ENCODE peak calls at places on chromosome 3, in six cellular contexts. B, C, X, T, J and O are unnamed samples.

GRCh38 chr3:133896002-133896761 is 500 bp upstream of the RAB6B start:
- DNase-seq in B (no peak), C (no peak), X (no peak), T (no peak), J (no peak), O (peak; percentile 35)

GRCh38 chr3:31288641-31289100 is 244.1 kb upstream of the STT3B start:
- DNase-seq in B (peak; percentile 97), C (no peak), X (no peak), T (no peak), J (peak; percentile 86), O (peak; percentile 29)

GRCh38 chr3:59818033-59818936 is 768.5 kb upstream of the CFAP20DC start:
- DNase-seq in B (no peak), C (no peak), X (no peak), T (no peak), J (peak; percentile 85), O (no peak)

GRCh38 chr3:160929595-160929994 is 173.6 kb downstream of the PPM1L start:
- DNase-seq in B (no peak), C (no peak), X (no peak), T (no peak), J (no peak), O (no peak)

GRCh38 chr3:102229062-102229655 is 205.7 kb upstream of the ZPLD1 start:
- DNase-seq in B (peak; percentile 51), C (peak; percentile 39), X (peak; percentile 61), T (peak; percentile 86), J (peak; percentile 78), O (peak; percentile 80)

GRCh38 chr3:135084404-135084803 is 289.3 kb downstream of the EPHB1 start:
- DNase-seq in B (no peak), C (no peak), X (no peak), T (no peak), J (no peak), O (no peak)

GRCh38 chr3:143139786-143140185 is 20.2 kb downstream of the CHST2 start:
- DNase-seq in B (no peak), C (no peak), X (no peak), T (no peak), J (no peak), O (no peak)

GRCh38 chr3:126370606-126371005 is 13.4 kb upstream of the KLF15 start:
- DNase-seq in B (no peak), C (no peak), X (no peak), T (no peak), J (no peak), O (peak; percentile 3)

GRCh38 chr3:128392812-128393544 is 73.7 kb downstream of the DNAJB8 start:
- DNase-seq in B (no peak), C (no peak), X (no peak), T (no peak), J (no peak), O (no peak)

GRCh38 chr3:42025388-42026138 is 63.7 kb upstream of the ULK4 start:
- DNase-seq in B (no peak), C (peak; percentile 85), X (no peak), T (peak; percentile 63), J (peak; percentile 42), O (peak; percentile 67)

GRCh38 chr3:18424862-18425640 is at the start of gene SATB1:
- DNase-seq in B (no peak), C (peak; percentile 19), X (no peak), T (peak; percentile 87), J (no peak), O (peak; percentile 86)

GRCh38 chr3:71370467-71370866 is 213.1 kb downstream of the FOXP1 start:
- DNase-seq in B (no peak), C (peak; percentile 17), X (no peak), T (no peak), J (no peak), O (no peak)

GRCh38 chr3:103127116-103127630 is 692.4 kb downstream of the ZPLD1 start:
- DNase-seq in B (no peak), C (no peak), X (no peak), T (no peak), J (no peak), O (no peak)

GRCh38 chr3:71226565-71227281 is 356.8 kb downstream of the FOXP1 start:
- DNase-seq in B (no peak), C (peak; percentile 10), X (peak; percentile 28), T (no peak), J (no peak), O (no peak)

GRCh38 chr3:134453631-134454030 is 32.2 kb downstream of the ANAPC13 start:
- DNase-seq in B (no peak), C (peak; percentile 16), X (no peak), T (peak; percentile 59), J (peak; percentile 13), O (peak; percentile 48)

GRCh38 chr3:173396191-173397041 is 1.1 kb upstream of the NLGN1 start:
- DNase-seq in B (no peak), C (no peak), X (no peak), T (peak; percentile 51), J (no peak), O (peak; percentile 18)

GRCh38 chr3:70488816-70489215 is 176.4 kb upstream of the MDFIC2 start:
- DNase-seq in B (no peak), C (no peak), X (no peak), T (no peak), J (no peak), O (no peak)

GRCh38 chr3:123781138-123781537 is 103.0 kb downstream of the MYLK start:
- DNase-seq in B (no peak), C (no peak), X (no peak), T (no peak), J (no peak), O (no peak)

GRCh38 chr3:189839576-189839975 is 208.4 kb downstream of the TP63 start:
- DNase-seq in B (no peak), C (no peak), X (no peak), T (no peak), J (no peak), O (no peak)

GRCh38 chr3:189845069-189845468 is 213.9 kb downstream of the TP63 start:
- DNase-seq in B (no peak), C (no peak), X (no peak), T (no peak), J (no peak), O (no peak)

GRCh38 chr3:189838291-189838690 is 207.1 kb downstream of the TP63 start:
- DNase-seq in B (no peak), C (no peak), X (no peak), T (no peak), J (no peak), O (no peak)

GRCh38 chr3:189841474-189842205 is 210.5 kb downstream of the TP63 start:
- DNase-seq in B (no peak), C (no peak), X (no peak), T (no peak), J (no peak), O (no peak)

DNA sequence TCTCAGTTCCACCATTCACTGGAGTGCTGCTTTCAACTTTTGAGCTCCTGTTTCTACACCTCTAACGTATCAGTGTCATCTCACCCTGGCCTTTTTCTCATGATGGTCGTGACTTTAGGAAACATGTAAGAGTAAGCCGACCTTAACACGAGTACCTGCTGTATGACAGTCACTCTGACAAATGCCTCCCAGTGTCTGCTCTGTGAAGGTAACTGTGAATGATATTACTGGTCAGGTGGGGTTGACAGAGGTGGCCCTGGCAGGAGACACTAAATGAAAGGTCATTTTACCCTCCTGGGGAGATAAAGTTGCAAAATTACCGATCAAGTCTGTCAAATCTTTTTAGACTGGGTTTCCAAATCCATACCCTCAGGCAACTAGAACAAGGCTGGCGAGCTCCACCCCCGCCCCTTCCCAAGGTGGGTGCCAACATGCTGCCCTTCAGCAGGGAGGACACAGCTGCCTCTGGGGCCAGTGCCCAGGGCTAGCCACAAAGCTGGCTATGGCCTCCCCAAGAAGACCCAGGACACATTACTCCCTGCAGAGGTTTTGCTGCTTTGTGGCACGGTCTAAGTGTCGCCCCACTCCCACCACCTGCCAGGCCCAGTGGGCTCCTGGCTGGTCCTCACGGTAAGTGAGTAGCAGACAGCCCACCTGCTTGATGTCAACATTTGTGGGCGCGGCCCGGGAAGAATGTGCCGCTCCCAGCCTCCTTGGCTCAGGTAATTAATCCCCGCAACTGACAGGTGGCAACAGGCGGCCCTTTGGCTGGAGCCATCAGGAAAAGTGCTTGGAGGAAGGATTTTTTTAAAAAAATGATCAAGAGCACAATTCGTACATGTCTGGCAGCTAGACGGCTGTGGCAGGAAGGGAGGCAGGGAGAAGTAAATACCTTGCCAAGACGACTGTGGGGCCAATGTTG is 211.8 kb downstream of the TP63 start:
- DNase-seq in B (no peak), C (no peak), X (no peak), T (no peak), J (no peak), O (peak; percentile 18)
- TF ChIP-seq ATF3 in B (no peak), C (no peak), X (no peak), T (no peak), J (no peak), O (no peak)

GRCh38 chr3:151318313-151318712 is 1.7 kb upstream of the GPR87 start:
- DNase-seq in B (no peak), C (no peak), X (no peak), T (no peak), J (no peak), O (no peak)

GRCh38 chr3:151316267-151316991 is at the start of gene GPR87:
- DNase-seq in B (no peak), C (no peak), X (no peak), T (no peak), J (peak; percentile 88), O (no peak)

GRCh38 chr3:151320131-151320530 is 3.5 kb upstream of the GPR87 start:
- DNase-seq in B (no peak), C (no peak), X (no peak), T (no peak), J (no peak), O (no peak)

GRCh38 chr3:151319613-151320012 is 3.0 kb upstream of the GPR87 start:
- DNase-seq in B (no peak), C (no peak), X (no peak), T (no peak), J (no peak), O (no peak)

GRCh38 chr3:151318946-151319345 is 2.3 kb upstream of the GPR87 start:
- DNase-seq in B (no peak), C (no peak), X (no peak), T (no peak), J (no peak), O (no peak)
- TF ChIP-seq ATF3 in B (no peak), C (no peak), X (no peak), T (no peak), J (no peak), O (no peak)

DNA sequence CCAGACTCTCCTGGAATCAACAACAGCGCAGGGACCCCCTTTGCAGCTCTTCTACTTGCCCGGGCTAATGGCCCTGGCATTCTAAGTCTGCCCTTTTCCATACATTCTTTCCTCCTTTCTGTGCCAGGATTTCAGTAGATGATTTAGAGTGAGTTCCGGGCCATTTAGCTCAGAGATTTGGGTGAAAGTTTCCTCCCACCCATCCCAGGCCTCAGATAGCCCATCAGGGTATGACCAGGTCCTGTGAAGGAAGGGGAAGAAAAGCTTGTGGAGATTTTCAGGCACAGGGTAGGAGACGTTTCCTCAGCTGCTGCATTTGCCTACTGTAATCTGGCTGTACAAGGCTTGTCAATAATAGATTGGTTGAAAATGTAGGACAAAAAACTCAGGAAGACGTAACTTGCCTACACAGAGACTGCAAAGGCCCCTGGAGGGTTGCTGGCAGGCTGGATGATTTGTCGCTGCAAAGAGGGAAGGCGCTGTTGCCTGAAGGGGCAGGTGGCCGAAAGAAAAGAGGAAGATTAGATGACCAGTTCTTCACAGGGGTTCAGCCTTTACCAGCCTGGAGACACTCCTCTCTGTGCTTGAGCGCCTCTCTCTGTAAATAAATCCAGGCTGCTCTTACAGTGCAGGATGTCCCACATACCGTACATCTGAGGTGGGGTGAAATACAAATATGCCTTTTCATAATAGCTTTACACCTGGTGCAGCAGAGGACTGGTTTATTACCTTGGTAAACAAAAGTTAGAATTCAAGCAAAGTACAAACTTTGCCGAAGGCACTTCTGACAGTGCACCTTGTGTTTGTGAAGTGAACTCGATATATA is 63.4 kb upstream of the BCL6 start:
- DNase-seq in B (peak; percentile 82), C (no peak), X (no peak), T (no peak), J (no peak), O (no peak)
- TF ChIP-seq ATF3 in B (no peak), C (no peak), X (no peak), T (no peak), J (no peak), O (no peak)

GRCh38 chr3:38327335-38328009 is 19.1 kb upstream of the XYLB start:
- DNase-seq in B (no peak), C (no peak), X (no peak), T (no peak), J (peak; percentile 10), O (no peak)
- TF ChIP-seq ATF3 in B (no peak), C (peak; percentile 97), X (no peak), T (no peak), J (no peak), O (no peak)